ENCODE peak calls at places on chromosomes 2 and 18, in four cellular contexts. O is endothelial cell, V is myocyte, P is heart left ventricle. R is an unnamed sample.

GRCh38 chr18:57786038-57786437 is 17.1 kb downstream of the ATP8B1 start:
- DNase-seq in O (no peak), V (no peak), P (no peak), R (no peak)

GRCh38 chr2:144357623-144358400 is 162.1 kb downstream of the ZEB2 start:
- DNase-seq in O (no peak), V (peak; percentile 92), P (no peak), R (no peak)

GRCh38 chr18:8750954-8751415 is 45.6 kb downstream of the MTCL1 start:
- DNase-seq in O (no peak), V (peak; percentile 85), P (no peak), R (no peak)

GRCh38 chr2:127149384-127149783 is 42.4 kb upstream of the BIN1 start:
- DNase-seq in O (no peak), V (peak; percentile 38), P (no peak), R (no peak)

GRCh38 chr2:82675186-82675585 is 1783.9 kb downstream of the SUCLG1 start:
- DNase-seq in O (no peak), V (peak; percentile 13), P (no peak), R (no peak)

GRCh38 chr18:48879008-48879431 is 71.7 kb downstream of the SMAD7 start:
- DNase-seq in O (no peak), V (no peak), P (peak; percentile 35), R (no peak)

GRCh38 chr2:40867829-40868228 is 415.9 kb upstream of the SLC8A1 start:
- DNase-seq in O (no peak), V (no peak), P (no peak), R (no peak)

GRCh38 chr2:238638982-238639341 is 208.9 kb upstream of the TWIST2 start:
- DNase-seq in O (no peak), V (no peak), P (no peak), R (no peak)

GRCh38 chr2:65737452-65738011 is 305.1 kb upstream of the SPRED2 start:
- DNase-seq in O (no peak), V (no peak), P (no peak), R (no peak)

GRCh38 chr2:39679805-39680204 is 14.1 kb downstream of the TMEM178A start:
- DNase-seq in O (no peak), V (no peak), P (no peak), R (no peak)

GRCh38 chr18:75343389-75343788 is 84.1 kb downstream of the SMIM21 start:
- DNase-seq in O (no peak), V (no peak), P (no peak), R (no peak)

GRCh38 chr2:202038471-202039277 is 5.0 kb downstream of the FZD7 start:
- DNase-seq in O (peak; percentile 22), V (peak; percentile 57), P (no peak), R (no peak)

GRCh38 chr18:37464287-37464686 is 101.3 kb downstream of the CELF4 start:
- DNase-seq in O (no peak), V (no peak), P (no peak), R (no peak)

GRCh38 chr18:58398648-58399398 is 230.1 kb downstream of the ALPK2 start:
- DNase-seq in O (no peak), V (no peak), P (no peak), R (no peak)

GRCh38 chr2:232315049-232315922 is 63.3 kb upstream of the ALPP start:
- DNase-seq in O (no peak), V (peak; percentile 99), P (peak; percentile 75), R (no peak)

GRCh38 chr2:160836755-160837154 is 323.5 kb upstream of the TANK start:
- DNase-seq in O (no peak), V (peak; percentile 91), P (no peak), R (no peak)

R was measured in tibial nerve.